ENCODE peak calls at places on chromosomes 5 and 9, in four cellular contexts. One of them, this sample, is unnamed.

GRCh38 chr5:160289721-160290120 is 22.6 kb downstream of the CCNJL start:
- DNase-seq in NT2/D1: no peak
- DNase-seq in naive thymus-derived CD4-positive, alpha-beta T cell: no peak
- DNase-seq in neuronal stem cell: no peak
- DNase-seq in this sample: no peak

GRCh38 chr9:126057869-126058467 is 268.7 kb upstream of the MVB12B start:
- DNase-seq in neuronal stem cell: no peak
- DNase-seq in naive thymus-derived CD4-positive, alpha-beta T cell: no peak
- DNase-seq in NT2/D1: no peak
- DNase-seq in this sample: peak; percentile 64

GRCh38 chr5:126865299-126865698 is 88.4 kb downstream of the LMNB1 start:
- DNase-seq in neuronal stem cell: no peak
- DNase-seq in NT2/D1: no peak
- DNase-seq in naive thymus-derived CD4-positive, alpha-beta T cell: no peak
- DNase-seq in this sample: no peak

GRCh38 chr9:5326893-5327548 is 12.7 kb downstream of the RLN1 start:
- DNase-seq in naive thymus-derived CD4-positive, alpha-beta T cell: no peak
- DNase-seq in NT2/D1: peak; percentile 55
- DNase-seq in neuronal stem cell: peak; percentile 33
- DNase-seq in this sample: peak; percentile 16

GRCh38 chr9:90795879-90796317 is 5.7 kb upstream of the SYK start:
- DNase-seq in NT2/D1: no peak
- DNase-seq in naive thymus-derived CD4-positive, alpha-beta T cell: no peak
- DNase-seq in neuronal stem cell: no peak
- DNase-seq in this sample: no peak

GRCh38 chr9:137462396-137463193 is 3.5 kb upstream of the NSMF start:
- DNase-seq in neuronal stem cell: no peak
- DNase-seq in NT2/D1: no peak
- DNase-seq in naive thymus-derived CD4-positive, alpha-beta T cell: no peak
- DNase-seq in this sample: no peak

GRCh38 chr9:134428559-134428958 is 102.3 kb downstream of the RXRA start:
- DNase-seq in neuronal stem cell: no peak
- DNase-seq in naive thymus-derived CD4-positive, alpha-beta T cell: no peak
- DNase-seq in NT2/D1: no peak
- DNase-seq in this sample: no peak

GRCh38 chr5:6497267-6497666 is 48.6 kb downstream of the UBE2QL1 start:
- DNase-seq in naive thymus-derived CD4-positive, alpha-beta T cell: no peak
- DNase-seq in NT2/D1: no peak
- DNase-seq in neuronal stem cell: no peak
- DNase-seq in this sample: no peak

GRCh38 chr9:134225816-134226215 is 61.5 kb upstream of the RNU6ATAC start:
- DNase-seq in naive thymus-derived CD4-positive, alpha-beta T cell: no peak
- DNase-seq in NT2/D1: no peak
- DNase-seq in neuronal stem cell: no peak
- DNase-seq in this sample: no peak

GRCh38 chr9:32703635-32704034 is 68.2 kb upstream of the TAF1L start:
- DNase-seq in neuronal stem cell: no peak
- DNase-seq in naive thymus-derived CD4-positive, alpha-beta T cell: no peak
- DNase-seq in NT2/D1: no peak
- DNase-seq in this sample: no peak

GRCh38 chr5:154196955-154197652 is 6.6 kb downstream of the GALNT10 start:
- DNase-seq in naive thymus-derived CD4-positive, alpha-beta T cell: no peak
- DNase-seq in NT2/D1: no peak
- DNase-seq in neuronal stem cell: no peak
- DNase-seq in this sample: no peak

GRCh38 chr5:50667653-50668403 is 1.4 kb downstream of the PARP8 start:
- DNase-seq in neuronal stem cell: peak; percentile 67
- DNase-seq in naive thymus-derived CD4-positive, alpha-beta T cell: peak; percentile 80
- DNase-seq in NT2/D1: peak; percentile 28
- DNase-seq in this sample: peak; percentile 33

GRCh38 chr9:110579763-110580255 is 268 bp upstream of the SVEP1 start:
- DNase-seq in naive thymus-derived CD4-positive, alpha-beta T cell: no peak
- DNase-seq in neuronal stem cell: peak; percentile 45
- DNase-seq in NT2/D1: no peak
- DNase-seq in this sample: no peak

GRCh38 chr5:65760504-65761275 is 38.7 kb downstream of the NLN start:
- DNase-seq in naive thymus-derived CD4-positive, alpha-beta T cell: no peak
- DNase-seq in NT2/D1: no peak
- DNase-seq in neuronal stem cell: no peak
- DNase-seq in this sample: no peak

GRCh38 chr5:167207081-167207480 is 1084.4 kb upstream of the WWC1 start:
- DNase-seq in NT2/D1: no peak
- DNase-seq in neuronal stem cell: no peak
- DNase-seq in naive thymus-derived CD4-positive, alpha-beta T cell: no peak
- DNase-seq in this sample: no peak

GRCh38 chr5:75091597-75091996 is 39.2 kb upstream of the GCNT4 start:
- DNase-seq in NT2/D1: no peak
- DNase-seq in naive thymus-derived CD4-positive, alpha-beta T cell: no peak
- DNase-seq in neuronal stem cell: no peak
- DNase-seq in this sample: no peak

GRCh38 chr9:86470326-86470725 is 116.1 kb upstream of the TUT7 start:
- DNase-seq in NT2/D1: no peak
- DNase-seq in naive thymus-derived CD4-positive, alpha-beta T cell: no peak
- DNase-seq in neuronal stem cell: no peak
- DNase-seq in this sample: no peak

GRCh38 chr5:170184007-170184687 is 48.6 kb upstream of the C5orf58 start:
- DNase-seq in NT2/D1: peak; percentile 56
- DNase-seq in neuronal stem cell: peak; percentile 69
- DNase-seq in naive thymus-derived CD4-positive, alpha-beta T cell: no peak
- DNase-seq in this sample: peak; percentile 83

GRCh38 chr5:140986117-140986521 is 19.8 kb downstream of the PCDHAC2 start:
- DNase-seq in naive thymus-derived CD4-positive, alpha-beta T cell: no peak
- DNase-seq in neuronal stem cell: peak; percentile 88
- DNase-seq in NT2/D1: no peak
- DNase-seq in this sample: peak; percentile 28

GRCh38 chr9:111301195-111301594 is 28.8 kb downstream of the OR2K2 start:
- DNase-seq in neuronal stem cell: no peak
- DNase-seq in naive thymus-derived CD4-positive, alpha-beta T cell: no peak
- DNase-seq in NT2/D1: no peak
- DNase-seq in this sample: no peak

DNA sequence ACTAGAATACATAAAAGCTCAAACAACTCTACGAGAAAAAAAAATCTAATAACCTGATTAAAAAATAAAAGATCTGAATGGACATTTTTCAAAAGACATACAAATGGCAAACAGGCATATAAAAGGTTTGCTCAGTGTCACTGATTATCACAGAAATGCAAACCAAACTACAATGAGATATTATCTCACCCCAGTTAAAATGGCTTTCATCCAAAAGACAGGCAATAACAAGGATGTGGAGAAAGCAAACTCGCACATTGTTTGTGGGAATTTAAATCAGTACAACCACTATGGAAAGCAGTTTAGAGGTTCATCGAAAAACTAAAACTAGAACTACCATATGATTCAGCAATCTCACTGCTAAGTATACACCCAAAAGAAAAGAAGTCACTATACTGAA is 20.8 kb downstream of the UGT3A2 start:
- DNase-seq in neuronal stem cell: no peak
- DNase-seq in naive thymus-derived CD4-positive, alpha-beta T cell: no peak
- DNase-seq in NT2/D1: no peak
- DNase-seq in this sample: no peak
- H3K9me3 ChIP-seq in neuronal stem cell: no peaks in the 10 kb centered on the region
- H3K9me3 ChIP-seq in naive thymus-derived CD4-positive, alpha-beta T cell: no peaks in the 10 kb centered on the region
- H3K9me3 ChIP-seq in NT2/D1: no peaks in the 10 kb centered on the region
- H3K9me3 ChIP-seq in this sample: no peaks in the 10 kb centered on the region

DNA sequence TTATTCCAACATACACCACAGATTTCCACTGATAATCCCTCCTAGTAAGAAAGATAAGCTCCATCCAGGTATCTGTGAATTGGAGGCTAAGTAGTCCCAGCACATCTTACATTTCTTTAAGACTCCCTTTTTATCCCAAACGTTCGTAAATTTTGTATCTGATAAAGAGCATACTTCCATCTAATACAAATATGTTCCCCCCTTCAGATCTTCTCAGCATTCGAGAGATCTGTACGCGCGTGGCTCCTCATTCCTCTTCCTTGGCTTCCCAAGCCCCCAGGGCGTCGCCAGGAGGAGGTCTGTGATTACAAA is 20.0 kb downstream of the CDKN2A start:
- DNase-seq in NT2/D1: no peak
- DNase-seq in naive thymus-derived CD4-positive, alpha-beta T cell: no peak
- DNase-seq in neuronal stem cell: no peak
- DNase-seq in this sample: no peak
- H3K27me3 ChIP-seq in NT2/D1: peaks cover 99% of the 10 kb centered on the region
- H3K27me3 ChIP-seq in naive thymus-derived CD4-positive, alpha-beta T cell: peaks cover 76% of the 10 kb centered on the region
- H3K27me3 ChIP-seq in neuronal stem cell: peaks cover 74% of the 10 kb centered on the region
- H3K27me3 ChIP-seq in this sample: no peaks in the 10 kb centered on the region

GRCh38 chr5:139640432-139641115 is 7.6 kb upstream of the CXXC5 start:
- DNase-seq in neuronal stem cell: no peak
- DNase-seq in NT2/D1: no peak
- DNase-seq in naive thymus-derived CD4-positive, alpha-beta T cell: no peak
- DNase-seq in this sample: no peak
- H3K4me3 ChIP-seq in neuronal stem cell: no peak overlapping the region
- H3K4me3 ChIP-seq in NT2/D1: no peak overlapping the region
- H3K4me3 ChIP-seq in naive thymus-derived CD4-positive, alpha-beta T cell: no peak overlapping the region
- H3K4me3 ChIP-seq in this sample: no peak overlapping the region

DNA sequence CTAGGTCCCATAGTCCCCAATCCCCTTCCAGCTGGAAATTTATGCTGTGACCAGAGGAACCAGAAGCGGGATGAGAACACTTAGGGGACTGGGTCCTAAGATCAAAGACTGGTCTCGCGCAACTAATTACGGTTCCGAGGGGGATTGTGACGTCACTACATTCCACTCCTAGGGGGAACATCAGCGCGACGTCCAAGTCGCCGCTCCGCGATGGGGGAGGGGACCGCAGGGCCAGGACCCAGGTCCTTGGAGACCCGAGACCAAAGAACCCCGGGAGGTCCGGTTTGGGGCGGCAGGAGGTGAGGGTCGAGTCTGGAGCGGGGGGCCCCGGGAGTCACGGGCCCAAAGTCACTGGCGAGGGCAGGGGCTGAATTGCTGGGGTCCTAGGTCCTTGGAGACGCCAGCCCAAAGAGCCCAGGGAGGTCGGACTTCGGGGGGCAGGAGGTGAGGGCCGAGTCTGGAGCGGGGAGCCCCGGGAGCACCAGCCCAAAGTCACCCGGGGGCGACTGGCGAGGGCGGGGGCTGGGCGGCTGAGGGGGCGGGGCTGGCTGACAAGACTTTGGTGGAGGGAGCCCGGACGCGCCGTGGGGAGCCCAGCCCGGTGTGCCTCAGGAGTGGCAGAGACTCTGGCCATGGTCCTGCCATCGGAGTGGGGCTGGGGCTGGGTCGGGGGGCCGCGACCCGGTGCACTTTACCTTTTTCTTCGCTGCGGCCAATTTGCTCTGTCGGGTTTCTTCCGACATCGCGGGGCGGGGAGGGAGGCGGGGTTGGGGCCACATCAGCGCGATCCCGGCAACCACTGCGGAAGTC is at the start of gene GOLGA2:
- DNase-seq in NT2/D1: no peak
- DNase-seq in neuronal stem cell: peak; percentile 48
- DNase-seq in naive thymus-derived CD4-positive, alpha-beta T cell: no peak
- DNase-seq in this sample: peak; percentile 7
- H3K9me3 ChIP-seq in NT2/D1: no peaks in the 10 kb centered on the region
- H3K9me3 ChIP-seq in neuronal stem cell: no peaks in the 10 kb centered on the region
- H3K9me3 ChIP-seq in naive thymus-derived CD4-positive, alpha-beta T cell: no peaks in the 10 kb centered on the region
- H3K9me3 ChIP-seq in this sample: no peaks in the 10 kb centered on the region

This sample was measured in HAP-1.